ENCODE peak calls at places on chromosomes 16 and 17, in nine cellular contexts. N is NCI-H1417, F is thoracic aorta, I is NCI-H1694, B is epithelial cell of proximal tubule, Q is amygdala, U is sciatic nerve, H is HTR-8/SVneo, W is kidney tubule cell. J is an unnamed sample.

GRCh38 chr17:44038604-44039007 is 23.8 kb upstream of the TMEM101 start:
- DNase-seq in H (no peak), B (no peak), W (peak; percentile 41), F (no peak), I (peak; percentile 95), Q (peak; percentile 10), U (no peak), N (no peak), J (no peak)

GRCh38 chr17:74852237-74853047 is 7.2 kb downstream of the GRIN2C start:
- DNase-seq in U (no peak), N (peak; percentile 97), F (no peak), H (no peak), Q (no peak), W (peak; percentile 54), B (no peak), I (no peak), J (no peak)

GRCh38 chr16:58329147-58329546 is 34.3 kb upstream of the PRSS54 start:
- DNase-seq in I (no peak), U (no peak), B (no peak), N (no peak), F (no peak), H (no peak), Q (no peak), W (no peak), J (no peak)

GRCh38 chr16:12290165-12290564 is 313.6 kb downstream of the SNX29 start:
- DNase-seq in Q (no peak), N (no peak), H (no peak), W (no peak), U (no peak), I (no peak), B (no peak), F (no peak), J (no peak)

GRCh38 chr16:49701867-49702494 is 153.9 kb downstream of the ZNF423 start:
- DNase-seq in Q (no peak), N (peak; percentile 96), B (no peak), U (peak; percentile 84), F (no peak), H (no peak), I (peak; percentile 62), W (no peak), J (no peak)

GRCh38 chr16:4358831-4359561 is 7.9 kb upstream of the PAM16 start:
- DNase-seq in Q (peak; percentile 16), H (peak; percentile 56), I (peak; percentile 5), W (peak; percentile 44), F (no peak), B (no peak), N (peak; percentile 50), U (peak; percentile 85), J (peak; percentile 83)

GRCh38 chr16:20971420-20971819 is 70.8 kb downstream of the LYRM1 start:
- DNase-seq in F (no peak), U (no peak), H (no peak), N (no peak), Q (no peak), I (no peak), W (peak; percentile 25), B (no peak), J (no peak)

GRCh38 chr17:49907279-49907678 is 59.4 kb upstream of the TAC4 start:
- DNase-seq in F (no peak), B (no peak), N (no peak), I (no peak), H (no peak), Q (no peak), W (no peak), U (no peak), J (no peak)

GRCh38 chr16:27620533-27620932 is 70.6 kb downstream of the KATNIP start:
- DNase-seq in N (no peak), B (no peak), H (no peak), Q (no peak), I (no peak), W (no peak), U (no peak), F (no peak), J (no peak)